ENCODE peak calls at places on chromosomes 11 and 22, in six cellular contexts. F is K562, V is body of pancreas, Z is transverse colon, Y is heart left ventricle, K is upper lobe of left lung. E is an unnamed sample.

GRCh38 chr11:66625041-66625751 is 8.8 kb downstream of the RBM14 start:
- DNase-seq in K (peak), V (no peak), Y (no peak), Z (no peak), F (no peak), E (no peak)

GRCh38 chr11:118252688-118253087 is 523 bp upstream of the MPZL3 start:
- DNase-seq in F (no peak), Z (no peak), Y (no peak), V (no peak), K (no peak), E (no peak)

GRCh38 chr11:8035225-8035846 is 45.7 kb upstream of the TUB start:
- DNase-seq in V (no peak), Z (no peak), F (no peak), Y (no peak), K (no peak), E (peak)

GRCh38 chr11:32388871-32389770 is 46.2 kb downstream of the WT1 start:
- DNase-seq in Y (no peak), K (no peak), F (no peak), V (no peak), Z (no peak), E (no peak)

GRCh38 chr11:65827774-65828156 is 6.0 kb upstream of the SNX32 start:
- DNase-seq in Y (no peak), F (no peak), K (no peak), V (no peak), Z (no peak), E (no peak)

GRCh38 chr11:71406681-71407080 is 41.5 kb downstream of the DHCR7 start:
- DNase-seq in K (no peak), F (no peak), Y (no peak), V (no peak), Z (no peak), E (no peak)

GRCh38 chr11:18527512-18527911 is 770 bp upstream of the TSG101 start:
- DNase-seq in F (peak), Y (no peak), V (no peak), Z (no peak), K (no peak), E (no peak)

GRCh38 chr11:104060820-104061219 is 24.4 kb downstream of the DDI1 start:
- DNase-seq in K (no peak), Y (no peak), V (no peak), F (no peak), Z (no peak), E (no peak)

GRCh38 chr11:125343086-125343731 is 152.9 kb downstream of the FEZ1 start:
- DNase-seq in K (no peak), F (no peak), Z (no peak), Y (no peak), V (no peak), E (no peak)

GRCh38 chr11:35077709-35078695 is 61.0 kb upstream of the CD44 start:
- DNase-seq in Y (no peak), Z (no peak), K (no peak), F (no peak), V (no peak), E (no peak)

GRCh38 chr22:32354360-32355351 is 3.0 kb upstream of the RFPL3 start:
- DNase-seq in F (peak), K (peak), Y (peak), V (no peak), Z (no peak), E (no peak)

GRCh38 chr22:44192811-44193536 is 12.2 kb downstream of the PARVG start:
- DNase-seq in Z (no peak), V (no peak), F (no peak), K (no peak), Y (no peak), E (no peak)

GRCh38 chr11:103806130-103806900 is 230.1 kb upstream of the DDI1 start:
- DNase-seq in K (no peak), Z (no peak), Y (no peak), F (no peak), V (no peak), E (no peak)

GRCh38 chr11:102446606-102447005 is 6.0 kb downstream of the TMEM123 start:
- DNase-seq in K (no peak), V (no peak), Z (no peak), F (no peak), Y (no peak), E (no peak)

GRCh38 chr11:23314162-23314561 is 453.9 kb upstream of the CCDC179 start:
- DNase-seq in Y (no peak), F (no peak), K (no peak), Z (no peak), V (no peak), E (no peak)

GRCh38 chr11:19323502-19323901 is 82.8 kb upstream of the E2F8 start:
- DNase-seq in Y (no peak), K (no peak), V (no peak), F (no peak), Z (no peak), E (no peak)

GRCh38 chr11:88284306-88285057 is 53.1 kb downstream of the CTSC start:
- DNase-seq in F (no peak), Z (no peak), K (no peak), Y (no peak), V (no peak), E (no peak)

GRCh38 chr11:131977854-131978253 is 607.4 kb downstream of the NTM start:
- DNase-seq in K (no peak), Z (no peak), F (no peak), Y (no peak), V (no peak), E (no peak)

GRCh38 chr22:43497956-43498855 is 86.4 kb downstream of the MPPED1 start:
- DNase-seq in V (no peak), Z (no peak), K (no peak), Y (no peak), F (no peak), E (no peak)

GRCh38 chr22:23539135-23539838 is 40.8 kb downstream of the IGLL1 start:
- DNase-seq in V (peak), Y (peak), K (no peak), Z (peak), F (peak), E (peak)

GRCh38 chr11:2703487-2704141 is 3.8 kb upstream of the KCNQ1OT1 start:
- DNase-seq in F (no peak), K (no peak), V (no peak), Z (no peak), Y (peak), E (no peak)

GRCh38 chr11:8023831-8024555 is 36.9 kb downstream of the EIF3F start:
- DNase-seq in Y (no peak), V (no peak), K (no peak), F (no peak), Z (no peak), E (no peak)

GRCh38 chr11:73188301-73188700 is 29.8 kb upstream of the P2RY2 start:
- DNase-seq in K (no peak), Z (no peak), Y (peak), F (no peak), V (no peak), E (no peak)

GRCh38 chr11:73187854-73188253 is 30.2 kb upstream of the P2RY2 start:
- DNase-seq in F (no peak), Z (no peak), V (no peak), K (no peak), Y (no peak), E (no peak)

GRCh38 chr11:73189723-73190556 is 28.1 kb upstream of the P2RY2 start:
- DNase-seq in Y (no peak), V (no peak), F (no peak), K (no peak), Z (no peak), E (no peak)

GRCh38 chr11:73190557-73190885 is 27.6 kb upstream of the P2RY2 start:
- DNase-seq in F (no peak), Z (no peak), K (no peak), Y (no peak), V (no peak), E (no peak)

DNA sequence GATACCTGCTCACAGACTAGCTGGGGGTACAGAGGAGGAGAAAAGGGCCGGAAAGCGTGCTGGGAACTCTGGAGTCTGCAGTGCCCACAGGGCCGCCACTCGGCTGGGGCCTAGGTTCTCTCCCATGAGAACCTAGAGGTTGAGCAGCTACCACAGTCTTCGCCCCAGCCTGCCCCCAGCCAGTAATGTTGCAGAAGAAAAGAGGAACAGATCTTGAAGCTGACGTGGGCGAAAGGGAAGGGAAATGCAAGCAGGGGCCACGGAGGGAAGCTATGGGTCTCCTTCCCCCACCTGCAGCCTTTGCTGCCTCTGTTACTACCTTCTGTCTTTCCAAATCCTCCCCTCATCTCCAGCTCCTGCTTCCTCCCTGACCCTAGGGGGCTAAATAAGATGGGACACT is 28.8 kb upstream of the P2RY2 start:
- DNase-seq in Y (no peak), V (no peak), Z (peak), F (no peak), K (no peak), E (no peak)
- TF ChIP-seq POLR2A in Y (no peak), V (no peak), Z (no peak), F (no peak), K (no peak), E (no peak)

DNA sequence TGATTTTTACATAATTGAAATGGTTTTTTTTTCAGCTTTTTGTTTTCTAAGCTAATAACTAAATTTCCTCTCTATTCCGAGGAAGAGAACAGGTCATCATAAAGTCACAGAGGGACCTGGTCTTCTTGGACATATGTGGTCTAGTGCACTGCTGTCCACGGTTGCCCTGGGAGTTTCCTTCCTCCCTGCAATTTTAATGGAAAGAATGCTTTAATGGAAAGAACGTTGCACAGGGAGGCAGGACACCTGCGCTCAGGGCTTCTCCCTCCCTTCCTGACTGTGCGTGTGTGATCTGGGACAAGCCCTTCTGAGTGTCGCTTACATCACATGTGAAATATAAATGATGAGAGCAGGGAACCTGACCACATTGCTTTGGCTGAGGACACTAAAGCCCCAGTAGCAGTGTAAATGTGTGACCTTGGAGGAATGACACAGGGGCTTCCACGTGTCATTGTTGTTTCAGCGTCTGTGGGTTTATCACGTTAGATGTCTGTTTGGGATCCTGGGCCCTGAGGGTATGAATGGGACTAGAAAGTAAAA is 93.2 kb downstream of the AMOTL1 start:
- DNase-seq in Y (no peak), Z (no peak), K (no peak), V (no peak), F (no peak), E (no peak)
- H3K27ac ChIP-seq in Y (no peak), Z (no peak), K (no peak), V (no peak), F (no peak), E (no peak)

GRCh38 chr11:9757809-9758675 is 94.2 kb downstream of the SWAP70 start:
- DNase-seq in Z (peak), Y (peak), V (peak), F (peak), K (peak), E (peak)
- TF ChIP-seq POLR2A in Z (peak), Y (peak), V (peak), F (peak), K (no peak), E (peak)

DNA sequence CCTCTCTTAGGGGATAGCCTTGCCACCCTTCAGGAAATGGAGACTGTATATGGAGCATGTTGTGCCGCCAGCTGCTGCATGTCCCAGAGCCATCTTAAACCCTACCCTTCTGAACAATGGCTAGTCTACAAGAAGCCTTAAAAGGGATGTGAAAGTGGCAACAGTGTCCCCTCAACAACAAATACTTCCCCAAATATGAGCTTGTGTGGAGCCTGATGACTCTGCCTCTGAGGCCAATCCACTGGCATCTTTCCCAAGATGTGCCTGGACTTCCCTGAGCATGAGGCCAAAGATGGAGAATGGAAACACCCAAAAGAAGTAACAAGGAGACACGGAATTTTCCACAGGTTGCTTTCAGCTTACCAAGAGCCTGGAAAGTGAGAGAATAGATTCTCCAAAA is 595 bp upstream of the MS4A7 start:
- DNase-seq in Z (peak), F (no peak), Y (no peak), V (no peak), K (no peak), E (no peak)
- H3K27ac ChIP-seq in Z (peak), F (no peak), Y (peak), V (no peak), K (peak), E (no peak)

DNA sequence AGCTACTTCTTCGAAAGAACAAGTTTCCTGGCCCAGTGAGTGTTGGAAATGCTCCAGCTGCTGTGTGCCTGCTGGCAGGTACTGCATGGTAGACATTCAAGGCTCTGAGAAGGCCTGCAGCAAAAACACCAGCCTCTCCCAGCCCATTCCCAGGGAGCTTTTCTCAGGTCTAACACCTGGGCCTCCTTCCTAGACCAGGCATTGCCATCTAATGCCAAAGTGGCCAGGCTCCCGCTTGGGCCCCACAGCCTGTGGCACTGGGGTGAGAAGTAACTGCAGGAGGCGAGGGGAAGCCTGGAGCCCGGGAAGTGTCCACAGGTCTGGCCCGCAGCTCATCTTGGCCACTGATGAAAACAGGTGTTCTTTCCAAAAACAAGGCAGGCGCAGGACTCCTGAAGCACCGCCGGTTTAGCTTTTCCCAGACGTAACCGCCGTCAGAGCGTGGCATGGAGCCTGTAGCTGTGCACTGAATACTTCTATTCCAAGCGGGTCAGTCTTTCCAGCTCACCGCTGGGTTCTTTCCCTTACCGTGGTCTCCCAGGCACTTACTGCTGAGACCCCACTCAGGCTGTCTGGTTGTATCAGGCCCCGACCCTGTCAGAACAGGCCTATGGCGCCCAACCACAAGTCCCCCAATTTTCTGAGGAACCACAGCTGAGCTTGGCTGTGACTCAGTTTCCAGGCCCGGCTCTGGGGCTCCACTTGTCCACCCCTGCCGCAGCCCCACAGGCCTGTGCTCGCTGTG is 1.2 kb upstream of the TCIRG1 start:
- DNase-seq in Z (no peak), K (peak), V (peak), F (no peak), Y (peak), E (no peak)
- TF ChIP-seq POLR2A in Z (no peak), K (no peak), V (no peak), F (no peak), Y (no peak), E (no peak)

GRCh38 chr11:12318791-12319733 is 58.3 kb upstream of the PARVA start:
- DNase-seq in K (no peak), V (no peak), Y (no peak), Z (no peak), F (no peak), E (no peak)
- H3K27ac ChIP-seq in K (no peak), V (no peak), Y (no peak), Z (peak), F (no peak), E (no peak)